ENCODE peak calls at places on chromosomes 2 and 18, in five cellular contexts. U is GM23248; D is CD4-positive, alpha-beta memory T cell; X is HCT116; K is lung. F is an unnamed sample.
A peak's percentile ranks its signal among the peaks of the same experiment; 100 is the strongest.

GRCh38 chr2:205747827-205748386 is 65.6 kb downstream of the NRP2 start:
- DNase-seq in U (no peak), D (no peak), X (no peak), K (no peak), F (no peak)

GRCh38 chr18:5518899-5519371 is 24.9 kb downstream of the EPB41L3 start:
- DNase-seq in U (peak; percentile 72), D (no peak), X (no peak), K (no peak), F (no peak)

GRCh38 chr2:202510911-202511310 is 123.9 kb upstream of the FAM117B start:
- DNase-seq in U (peak; percentile 64), D (no peak), X (no peak), K (no peak), F (no peak)

GRCh38 chr2:53593891-53594585 is 173.6 kb upstream of the CHAC2 start:
- DNase-seq in U (peak; percentile 41), D (no peak), X (peak; percentile 24), K (no peak), F (no peak)

GRCh38 chr18:23612434-23613090 is 26.3 kb upstream of the NPC1 start:
- DNase-seq in U (no peak), D (no peak), X (no peak), K (peak; percentile 42), F (no peak)

GRCh38 chr2:86274918-86275275 is 62.5 kb downstream of the REEP1 start:
- DNase-seq in U (no peak), D (no peak), X (no peak), K (no peak), F (no peak)

GRCh38 chr2:223602972-223603371 is 811 bp upstream of the SCG2 start:
- DNase-seq in U (no peak), D (no peak), X (no peak), K (no peak), F (no peak)

GRCh38 chr2:240966457-240966905 is 31.9 kb upstream of the SNED1 start:
- DNase-seq in U (no peak), D (no peak), X (no peak), K (no peak), F (peak; percentile 64)

GRCh38 chr2:196758474-196759377 is 40.8 kb downstream of the GTF3C3 start:
- DNase-seq in U (peak; percentile 70), D (no peak), X (no peak), K (no peak), F (no peak)

GRCh38 chr2:136479696-136480095 is 285.6 kb upstream of the THSD7B start:
- DNase-seq in U (no peak), D (no peak), X (no peak), K (no peak), F (no peak)

GRCh38 chr2:233240897-233241296 is 10.6 kb upstream of the ATG16L1 start:
- DNase-seq in U (no peak), D (peak; percentile 57), X (no peak), K (no peak), F (no peak)

GRCh38 chr2:234694244-234695013 is 197.5 kb upstream of the ARL4C start:
- DNase-seq in U (peak; percentile 79), D (no peak), X (peak; percentile 60), K (no peak), F (no peak)

GRCh38 chr2:151906633-151906998 is 78.4 kb upstream of the ARL5A start:
- DNase-seq in U (no peak), D (no peak), X (no peak), K (no peak), F (no peak)

GRCh38 chr2:9473985-9474360 is 378 bp upstream of the IAH1 start:
- DNase-seq in U (peak; percentile 58), D (peak; percentile 76), X (no peak), K (peak; percentile 37), F (peak; percentile 94)

GRCh38 chr2:207683438-207683837 is 28.0 kb upstream of the CCNYL1 start:
- DNase-seq in U (no peak), D (no peak), X (no peak), K (no peak), F (no peak)

GRCh38 chr2:39913648-39914456 is 134.8 kb upstream of the THUMPD2 start:
- DNase-seq in U (peak; percentile 85), D (peak; percentile 23), X (peak; percentile 59), K (no peak), F (no peak)

GRCh38 chr2:222866358-222866960 is 5.6 kb downstream of the ACSL3 start:
- DNase-seq in U (no peak), D (no peak), X (no peak), K (no peak), F (no peak)

GRCh38 chr2:57450170-57450569 is 596.4 kb upstream of the VRK2 start:
- DNase-seq in U (no peak), D (no peak), X (no peak), K (no peak), F (no peak)

GRCh38 chr2:45554764-45555163 is 56.3 kb downstream of the SRBD1 start:
- DNase-seq in U (peak; percentile 30), D (no peak), X (no peak), K (no peak), F (no peak)

GRCh38 chr18:26655614-26656400 is 107.5 kb upstream of the KCTD1 start:
- DNase-seq in U (peak; percentile 75), D (no peak), X (no peak), K (peak; percentile 61), F (no peak)

GRCh38 chr18:76923485-76924085 is 101.2 kb downstream of the ZNF236 start:
- DNase-seq in U (peak; percentile 7), D (no peak), X (peak; percentile 34), K (no peak), F (no peak)

GRCh38 chr2:68320118-68320641 is 431 bp upstream of the CNRIP1 start:
- DNase-seq in U (no peak), D (no peak), X (no peak), K (no peak), F (no peak)
- H3K27ac ChIP-seq in U (peak overlapping the region; percentile 85), D (no peak overlapping the region), X (no peak overlapping the region), K (peak overlapping the region; percentile 93), F (peak overlapping the region; percentile 93)

DNA sequence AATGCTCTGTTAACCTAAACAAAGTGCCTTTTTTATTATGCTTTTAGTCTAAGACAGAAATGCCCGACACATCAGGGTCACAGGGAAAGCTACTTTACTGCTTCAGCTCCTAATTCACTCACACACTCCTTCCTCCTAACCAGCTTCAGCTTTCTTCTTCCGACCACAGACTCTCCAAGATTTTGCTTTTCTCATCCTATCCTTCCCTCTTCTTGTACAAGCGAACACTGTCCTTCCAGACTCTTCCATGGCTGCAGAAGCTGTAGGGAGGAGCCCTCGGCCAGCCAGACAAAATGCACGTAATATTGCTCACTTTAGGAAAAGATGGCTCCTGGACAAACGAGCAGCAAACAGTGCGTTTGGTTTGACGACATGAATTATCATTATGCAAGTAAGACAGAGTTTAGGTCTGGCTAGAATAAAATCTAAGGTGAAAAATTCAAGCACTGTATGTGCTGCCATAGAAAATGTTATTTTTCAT is 47.5 kb upstream of the HNRNPA3 start:
- DNase-seq in U (peak; percentile 79), D (no peak), X (no peak), K (no peak), F (no peak)
- H3K4me3 ChIP-seq in U (peak overlapping the region; percentile 73), D (no peak overlapping the region), X (peak overlapping the region; percentile 16), K (no peak overlapping the region), F (peak overlapping the region; percentile 39)

DNA sequence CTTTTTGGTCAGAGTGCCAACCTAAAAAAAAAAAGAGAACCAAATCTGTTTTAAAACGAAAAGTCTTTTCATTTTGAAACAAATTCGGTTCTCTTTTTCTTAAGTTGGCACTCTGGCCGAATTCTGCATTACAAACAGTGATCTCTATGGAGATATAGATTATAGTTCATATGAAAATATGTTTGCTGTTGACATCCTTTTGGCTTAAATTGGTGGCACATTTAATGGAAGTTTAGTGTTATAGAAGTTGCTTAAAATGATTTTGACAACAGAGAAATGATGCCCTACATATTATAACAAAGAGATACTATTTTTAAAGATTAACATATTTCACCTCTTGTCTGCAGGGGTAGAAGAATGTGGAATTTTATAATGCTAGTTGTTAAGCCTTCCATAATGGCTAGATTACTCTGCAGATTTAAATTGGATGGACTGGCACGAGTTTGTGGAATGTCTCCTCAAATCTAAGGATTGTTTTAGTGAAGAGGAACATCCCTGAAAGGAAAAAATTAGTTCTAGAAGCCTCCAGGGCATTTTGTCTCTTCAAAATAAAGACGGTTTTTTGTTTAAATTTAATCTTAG is 222.9 kb upstream of the CDH2 start:
- DNase-seq in U (no peak), D (no peak), X (no peak), K (no peak), F (no peak)
- H3K9me3 ChIP-seq in U (no peaks in the 10 kb centered on the region), D (no peaks in the 10 kb centered on the region), X (no peaks in the 10 kb centered on the region), K (no peaks in the 10 kb centered on the region), F (peaks cover 4% of the 10 kb centered on the region)

GRCh38 chr2:95343429-95344207 is 46.5 kb downstream of the KCNIP3 start:
- DNase-seq in U (no peak), D (no peak), X (no peak), K (no peak), F (peak; percentile 25)

GRCh38 chr2:95345415-95346235 is 48.5 kb downstream of the KCNIP3 start:
- DNase-seq in U (peak; percentile 93), D (peak; percentile 33), X (peak; percentile 60), K (peak; percentile 81), F (peak; percentile 92)

GRCh38 chr2:95344208-95344570 is 47.0 kb downstream of the KCNIP3 start:
- DNase-seq in U (no peak), D (no peak), X (no peak), K (no peak), F (peak; percentile 67)

GRCh38 chr2:95345066-95345414 is 47.9 kb downstream of the KCNIP3 start:
- DNase-seq in U (no peak), D (no peak), X (no peak), K (no peak), F (no peak)

GRCh38 chr2:95344656-95345055 is 47.5 kb downstream of the KCNIP3 start:
- DNase-seq in U (no peak), D (no peak), X (no peak), K (no peak), F (peak; percentile 38)
- H3K27ac ChIP-seq in U (no peak overlapping the region), D (no peak overlapping the region), X (no peak overlapping the region), K (no peak overlapping the region), F (no peak overlapping the region)

GRCh38 chr2:149036507-149037293 is 1.8 kb upstream of the LYPD6B start:
- DNase-seq in U (no peak), D (no peak), X (no peak), K (no peak), F (no peak)

GRCh38 chr2:149040451-149040850 is 2.0 kb downstream of the LYPD6B start:
- DNase-seq in U (peak; percentile 41), D (peak; percentile 35), X (peak; percentile 42), K (no peak), F (no peak)

GRCh38 chr2:149038442-149039212 is at the start of gene LYPD6B:
- DNase-seq in U (peak; percentile 38), D (peak; percentile 8), X (no peak), K (no peak), F (peak; percentile 80)

GRCh38 chr2:149039213-149039724 is 770 bp downstream of the LYPD6B start:
- DNase-seq in U (no peak), D (no peak), X (no peak), K (no peak), F (no peak)

GRCh38 chr2:149037851-149038250 is 648 bp upstream of the LYPD6B start:
- DNase-seq in U (no peak), D (no peak), X (peak; percentile 27), K (no peak), F (no peak)
- H3K4me3 ChIP-seq in U (peak overlapping the region; percentile 59), D (no peak overlapping the region), X (peak overlapping the region; percentile 55), K (no peak overlapping the region), F (no peak overlapping the region)